ENCODE peak calls at places on chromosome 4, in seven cellular contexts. H is astrocyte, L is body of pancreas, T is aorta, X is thoracic aorta, Y is pancreas, M is endodermal cell. E is an unnamed sample.

GRCh38 chr4:7266525-7267292 is 74.4 kb downstream of the SORCS2 start:
- DNase-seq in H (peak; percentile 92), L (no peak), T (no peak), X (no peak), Y (no peak), M (peak; percentile 89), E (no peak)

GRCh38 chr4:108683479-108683878 is 33.1 kb downstream of the OSTC start:
- DNase-seq in H (peak; percentile 39), L (peak; percentile 7), T (no peak), X (no peak), Y (no peak), M (no peak), E (no peak)

GRCh38 chr4:153148796-153149195 is 55.4 kb upstream of the TRIM2 start:
- DNase-seq in H (no peak), L (no peak), T (no peak), X (no peak), Y (no peak), M (no peak), E (no peak)

GRCh38 chr4:76588268-76588667 is 153.2 kb downstream of the SHROOM3 start:
- DNase-seq in H (no peak), L (no peak), T (no peak), X (no peak), Y (no peak), M (peak; percentile 76), E (no peak)

GRCh38 chr4:139934786-139935330 is 219.1 kb downstream of the MAML3 start:
- DNase-seq in H (no peak), L (no peak), T (no peak), X (no peak), Y (no peak), M (no peak), E (no peak)

GRCh38 chr4:106864231-106864630 is 171.9 kb downstream of the DKK2 start:
- DNase-seq in H (peak; percentile 83), L (no peak), T (no peak), X (no peak), Y (no peak), M (no peak), E (no peak)

GRCh38 chr4:110869114-110869513 is 246.2 kb upstream of the PITX2 start:
- DNase-seq in H (peak; percentile 86), L (no peak), T (no peak), X (no peak), Y (no peak), M (no peak), E (no peak)

GRCh38 chr4:38464328-38464727 is 199.7 kb upstream of the KLF3 start:
- DNase-seq in H (no peak), L (no peak), T (no peak), X (no peak), Y (no peak), M (no peak), E (no peak)

GRCh38 chr4:153471691-153472080 is 5.5 kb downstream of the TMEM131L start:
- DNase-seq in H (no peak), L (no peak), T (no peak), X (no peak), Y (no peak), M (no peak), E (no peak)

GRCh38 chr4:17558941-17559708 is 17.9 kb upstream of the LAP3 start:
- DNase-seq in H (no peak), L (no peak), T (no peak), X (no peak), Y (no peak), M (no peak), E (no peak)

GRCh38 chr4:155796031-155796430 is 37.2 kb downstream of the GUCY1B1 start:
- DNase-seq in H (peak; percentile 82), L (no peak), T (no peak), X (no peak), Y (no peak), M (no peak), E (no peak)

GRCh38 chr4:13539047-13539720 is 5.1 kb downstream of the NKX3-2 start:
- DNase-seq in H (no peak), L (no peak), T (no peak), X (no peak), Y (no peak), M (peak; percentile 67), E (no peak)

GRCh38 chr4:156109943-156110925 is 156.6 kb upstream of the CTSO start:
- DNase-seq in H (peak; percentile 18), L (peak; percentile 20), T (no peak), X (no peak), Y (no peak), M (peak; percentile 65), E (no peak)

GRCh38 chr4:145481164-145481941 is at the start of gene SMAD1:
- DNase-seq in H (peak; percentile 74), L (peak; percentile 94), T (peak; percentile 94), X (peak; percentile 51), Y (peak; percentile 86), M (peak; percentile 91), E (peak; percentile 84)

GRCh38 chr4:94451051-94451404 is 714 bp upstream of the PDLIM5 start:
- DNase-seq in H (no peak), L (no peak), T (no peak), X (no peak), Y (no peak), M (no peak), E (no peak)

GRCh38 chr4:48212165-48212564 is 57.5 kb downstream of the TEC start:
- DNase-seq in H (no peak), L (no peak), T (no peak), X (no peak), Y (no peak), M (no peak), E (no peak)
- H3K4me1 ChIP-seq in H (no peaks in the 10 kb centered on the region), L (no peaks in the 10 kb centered on the region), T (no peaks in the 10 kb centered on the region), X (no peaks in the 10 kb centered on the region), Y (no peaks in the 10 kb centered on the region), M (no peaks in the 10 kb centered on the region), E (no peaks in the 10 kb centered on the region)

DNA sequence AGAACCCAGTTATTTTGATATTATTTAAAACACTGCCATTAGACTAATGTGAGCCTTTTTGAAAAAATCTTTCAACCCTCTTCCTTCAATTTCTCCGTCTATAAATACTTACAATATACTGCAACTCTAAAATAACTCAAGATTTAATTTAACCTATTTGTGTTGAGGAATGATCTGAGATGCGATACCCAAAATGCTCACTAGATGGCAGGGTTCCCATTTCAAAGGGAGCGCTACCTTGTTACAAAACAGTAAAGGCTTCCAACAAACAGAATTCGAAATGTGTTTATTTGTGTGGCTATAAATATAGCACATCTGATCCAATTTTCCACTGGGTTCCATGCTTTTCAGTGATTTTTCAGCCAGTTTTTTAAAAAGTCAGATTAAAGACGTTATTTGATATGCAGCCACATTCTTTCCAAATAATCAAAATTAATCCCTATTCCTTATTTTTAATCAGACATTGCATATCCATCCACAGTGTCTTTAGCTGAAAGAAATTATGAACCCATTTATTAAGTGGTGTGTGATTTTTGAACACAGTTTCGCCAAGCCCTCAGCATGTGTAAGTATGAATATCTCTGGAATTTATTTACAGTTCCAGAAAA is 667.9 kb upstream of the LCORL start:
- DNase-seq in H (peak; percentile 23), L (peak; percentile 56), T (no peak), X (no peak), Y (no peak), M (peak; percentile 88), E (peak; percentile 21)
- H3K4me1 ChIP-seq in H (peaks cover 8% of the 10 kb centered on the region), L (peaks cover 13% of the 10 kb centered on the region), T (no peaks in the 10 kb centered on the region), X (peaks cover 8% of the 10 kb centered on the region), Y (no peaks in the 10 kb centered on the region), M (no peaks in the 10 kb centered on the region), E (no peaks in the 10 kb centered on the region)

GRCh38 chr4:113446019-113446418 is 315.5 kb downstream of the CAMK2D start:
- DNase-seq in H (peak; percentile 98), L (no peak), T (no peak), X (no peak), Y (no peak), M (no peak), E (no peak)
- H3K4me1 ChIP-seq in H (peaks cover 28% of the 10 kb centered on the region), L (no peaks in the 10 kb centered on the region), T (peaks cover 3% of the 10 kb centered on the region), X (peaks cover 74% of the 10 kb centered on the region), Y (no peaks in the 10 kb centered on the region), M (peaks cover 28% of the 10 kb centered on the region), E (peaks cover 51% of the 10 kb centered on the region)

GRCh38 chr4:113467581-113467980 is 294.0 kb downstream of the CAMK2D start:
- DNase-seq in H (peak; percentile 71), L (no peak), T (no peak), X (no peak), Y (no peak), M (no peak), E (no peak)

GRCh38 chr4:113471141-113471860 is 290.2 kb downstream of the CAMK2D start:
- DNase-seq in H (peak; percentile 71), L (no peak), T (no peak), X (no peak), Y (no peak), M (no peak), E (no peak)

GRCh38 chr4:113468165-113469022 is 293.1 kb downstream of the CAMK2D start:
- DNase-seq in H (peak; percentile 100), L (peak; percentile 70), T (peak; percentile 92), X (peak; percentile 93), Y (peak; percentile 47), M (peak; percentile 80), E (peak; percentile 95)

GRCh38 chr4:113469023-113469390 is 292.5 kb downstream of the CAMK2D start:
- DNase-seq in H (no peak), L (no peak), T (no peak), X (no peak), Y (no peak), M (no peak), E (no peak)

DNA sequence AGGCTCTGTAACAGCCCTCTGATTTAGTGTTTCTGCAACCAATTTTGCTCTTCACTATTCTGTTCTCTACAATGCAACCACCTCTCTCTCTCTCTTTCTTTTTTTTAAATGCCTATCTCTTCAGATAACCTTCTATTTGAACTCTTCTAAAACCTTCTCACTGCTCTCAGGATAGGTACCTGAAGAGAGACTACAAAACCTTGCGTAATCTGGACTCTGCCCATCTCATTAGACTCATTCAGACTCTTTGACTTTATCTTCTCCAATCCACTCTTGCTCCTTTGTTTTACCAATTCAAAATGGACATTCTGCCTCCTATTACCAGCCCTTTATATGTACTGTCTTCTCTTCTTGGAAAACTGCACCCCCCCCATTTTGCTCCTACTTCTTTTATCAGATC is 291.6 kb downstream of the CAMK2D start:
- DNase-seq in H (no peak), L (no peak), T (no peak), X (no peak), Y (no peak), M (no peak), E (no peak)
- H3K4me1 ChIP-seq in H (peaks cover 38% of the 10 kb centered on the region), L (no peaks in the 10 kb centered on the region), T (peaks cover 3% of the 10 kb centered on the region), X (peaks cover 55% of the 10 kb centered on the region), Y (no peaks in the 10 kb centered on the region), M (peaks cover 10% of the 10 kb centered on the region), E (peaks cover 72% of the 10 kb centered on the region)

GRCh38 chr4:51851090-51851936 is 8.4 kb downstream of the DCUN1D4 start:
- DNase-seq in H (no peak), L (no peak), T (no peak), X (no peak), Y (no peak), M (no peak), E (no peak)
- H3K4me1 ChIP-seq in H (no peaks in the 10 kb centered on the region), L (peaks cover 49% of the 10 kb centered on the region), T (peaks cover 2% of the 10 kb centered on the region), X (peaks cover 66% of the 10 kb centered on the region), Y (peaks cover 13% of the 10 kb centered on the region), M (peaks cover 9% of the 10 kb centered on the region), E (peaks cover 61% of the 10 kb centered on the region)

E was measured in gastrocnemius medialis.